ENCODE peak calls at places on chromosomes 11 and 22, in four cellular contexts. One of them, this sample, is unnamed.

GRCh38 chr11:79259800-79260199 is 181.0 kb downstream of the TENM4 start:
- DNase-seq in iris pigment epithelial cell: no peak
- DNase-seq in left lung: no peak
- DNase-seq in naive B cell: no peak
- DNase-seq in this sample: no peak

GRCh38 chr11:68047437-68048290 is 8.8 kb downstream of the TCIRG1 start:
- DNase-seq in left lung: peak; percentile 29
- DNase-seq in iris pigment epithelial cell: no peak
- DNase-seq in naive B cell: no peak
- DNase-seq in this sample: no peak

GRCh38 chr11:83554896-83555295 is 268.7 kb upstream of the CCDC90B start:
- DNase-seq in naive B cell: no peak
- DNase-seq in left lung: no peak
- DNase-seq in iris pigment epithelial cell: no peak
- DNase-seq in this sample: no peak

GRCh38 chr22:35575116-35575748 is 34.6 kb downstream of the RASD2 start:
- DNase-seq in iris pigment epithelial cell: no peak
- DNase-seq in naive B cell: no peak
- DNase-seq in left lung: no peak
- DNase-seq in this sample: no peak

GRCh38 chr11:126585388-126586302 is 230.2 kb downstream of the ST3GAL4 start:
- DNase-seq in left lung: peak; percentile 46
- DNase-seq in iris pigment epithelial cell: peak; percentile 92
- DNase-seq in naive B cell: no peak
- DNase-seq in this sample: no peak

GRCh38 chr22:44130076-44130711 is 50.5 kb upstream of the PARVG start:
- DNase-seq in naive B cell: no peak
- DNase-seq in left lung: no peak
- DNase-seq in iris pigment epithelial cell: no peak
- DNase-seq in this sample: no peak

GRCh38 chr11:13868710-13869403 is 93.7 kb upstream of the SPON1 start:
- DNase-seq in left lung: no peak
- DNase-seq in naive B cell: no peak
- DNase-seq in iris pigment epithelial cell: no peak
- DNase-seq in this sample: no peak

GRCh38 chr11:3162410-3163240 is 2.5 kb downstream of the OSBPL5 start:
- DNase-seq in iris pigment epithelial cell: no peak
- DNase-seq in naive B cell: no peak
- DNase-seq in left lung: peak; percentile 25
- DNase-seq in this sample: no peak

GRCh38 chr11:92632510-92632909 is 336.9 kb upstream of the MTNR1B start:
- DNase-seq in left lung: no peak
- DNase-seq in naive B cell: no peak
- DNase-seq in iris pigment epithelial cell: no peak
- DNase-seq in this sample: no peak

GRCh38 chr22:20422965-20423635 is 14.5 kb downstream of the SCARF2 start:
- DNase-seq in iris pigment epithelial cell: no peak
- DNase-seq in naive B cell: no peak
- DNase-seq in left lung: peak; percentile 34
- DNase-seq in this sample: no peak